ENCODE peak calls at places on chromosomes 13 and 19, in five cellular contexts. S is heart right ventricle, Q is body of pancreas, T is spleen, G is aorta. H is an unnamed sample.

GRCh38 chr19:36113895-36114762 is 546 bp downstream of the POLR2I start:
- DNase-seq in Q (peak; percentile 22), G (no peak), S (no peak), T (peak; percentile 84), H (no peak)

GRCh38 chr13:75749407-75749806 is 113.3 kb downstream of the LMO7 start:
- DNase-seq in S (no peak), T (no peak), G (peak; percentile 82), Q (no peak), H (no peak)

GRCh38 chr19:58566989-58567388 is 6.1 kb downstream of the MZF1 start:
- DNase-seq in T (no peak), G (peak; percentile 24), Q (peak; percentile 9), S (no peak), H (no peak)

GRCh38 chr13:110929104-110929777 is 14.4 kb upstream of the ANKRD10 start:
- DNase-seq in T (no peak), Q (no peak), G (no peak), S (no peak), H (no peak)

GRCh38 chr13:111201304-111201940 is 86.3 kb downstream of the ARHGEF7 start:
- DNase-seq in G (no peak), S (no peak), Q (no peak), T (no peak), H (no peak)

GRCh38 chr19:38850976-38851621 is 1.3 kb upstream of the HNRNPL start:
- DNase-seq in S (peak; percentile 39), T (peak; percentile 92), Q (peak; percentile 37), G (peak; percentile 64), H (peak; percentile 35)

GRCh38 chr19:56740478-56740877 is 68.9 kb upstream of the ZNF835 start:
- DNase-seq in Q (no peak), G (no peak), T (no peak), S (no peak), H (no peak)

GRCh38 chr19:5128932-5129389 is 160.0 kb downstream of the KDM4B start:
- DNase-seq in T (no peak), S (peak; percentile 42), G (no peak), Q (peak; percentile 94), H (no peak)

GRCh38 chr19:28823338-28823961 is 389.5 kb downstream of the UQCRFS1 start:
- DNase-seq in Q (no peak), G (no peak), T (no peak), S (no peak), H (no peak)

GRCh38 chr13:29946093-29946492 is 95.7 kb upstream of the UBL3 start:
- DNase-seq in G (no peak), T (no peak), Q (no peak), S (no peak), H (no peak)

GRCh38 chr19:55638864-55639359 is 1.9 kb upstream of the ZNF580 start:
- DNase-seq in S (peak; percentile 29), T (no peak), Q (no peak), G (peak; percentile 50), H (no peak)

GRCh38 chr13:44818428-44818827 is 170.8 kb downstream of the NUFIP1 start:
- DNase-seq in G (no peak), Q (no peak), S (no peak), T (no peak), H (no peak)

GRCh38 chr19:17423429-17424208 is 3.8 kb downstream of the MVB12A start:
- DNase-seq in Q (no peak), G (no peak), S (no peak), T (peak; percentile 76), H (no peak)

GRCh38 chr13:74036373-74036772 is 97.8 kb downstream of the KLF12 start:
- DNase-seq in S (no peak), G (no peak), T (no peak), Q (no peak), H (no peak)

GRCh38 chr13:67101730-67102467 is 128.2 kb downstream of the PCDH9 start:
- DNase-seq in S (no peak), G (no peak), Q (no peak), T (no peak), H (no peak)

GRCh38 chr13:37403776-37404497 is 194.6 kb downstream of the POSTN start:
- DNase-seq in Q (no peak), G (no peak), T (no peak), S (no peak), H (no peak)

GRCh38 chr13:38530492-38530891 is 156.4 kb upstream of the FREM2 start:
- DNase-seq in S (no peak), G (no peak), Q (no peak), T (no peak), H (no peak)

GRCh38 chr19:6212403-6213265 is 67.1 kb downstream of the MLLT1 start:
- DNase-seq in S (no peak), T (peak; percentile 66), G (peak; percentile 38), Q (no peak), H (no peak)

GRCh38 chr19:30046522-30046921 is 104.5 kb downstream of the URI1 start:
- DNase-seq in S (no peak), G (no peak), T (no peak), Q (no peak), H (no peak)

GRCh38 chr19:30068528-30069395 is 126.7 kb downstream of the URI1 start:
- DNase-seq in T (peak; percentile 64), S (no peak), Q (no peak), G (no peak), H (no peak)

GRCh38 chr19:11767633-11768133 is 883 bp downstream of the ZNF441 start:
- DNase-seq in Q (peak; percentile 69), S (peak; percentile 23), G (peak; percentile 54), T (peak; percentile 85), H (peak; percentile 17)

GRCh38 chr13:112638157-112638750 is 50.3 kb upstream of the TUBGCP3 start:
- DNase-seq in S (no peak), G (no peak), Q (no peak), T (peak; percentile 54), H (no peak)

GRCh38 chr13:81480634-81481033 is 1139.7 kb upstream of the SPRY2 start:
- DNase-seq in T (no peak), Q (no peak), S (no peak), G (no peak), H (no peak)

GRCh38 chr19:39111593-39112199 is 13.9 kb upstream of the PAK4 start:
- DNase-seq in S (no peak), Q (peak; percentile 24), T (no peak), G (no peak), H (no peak)

DNA sequence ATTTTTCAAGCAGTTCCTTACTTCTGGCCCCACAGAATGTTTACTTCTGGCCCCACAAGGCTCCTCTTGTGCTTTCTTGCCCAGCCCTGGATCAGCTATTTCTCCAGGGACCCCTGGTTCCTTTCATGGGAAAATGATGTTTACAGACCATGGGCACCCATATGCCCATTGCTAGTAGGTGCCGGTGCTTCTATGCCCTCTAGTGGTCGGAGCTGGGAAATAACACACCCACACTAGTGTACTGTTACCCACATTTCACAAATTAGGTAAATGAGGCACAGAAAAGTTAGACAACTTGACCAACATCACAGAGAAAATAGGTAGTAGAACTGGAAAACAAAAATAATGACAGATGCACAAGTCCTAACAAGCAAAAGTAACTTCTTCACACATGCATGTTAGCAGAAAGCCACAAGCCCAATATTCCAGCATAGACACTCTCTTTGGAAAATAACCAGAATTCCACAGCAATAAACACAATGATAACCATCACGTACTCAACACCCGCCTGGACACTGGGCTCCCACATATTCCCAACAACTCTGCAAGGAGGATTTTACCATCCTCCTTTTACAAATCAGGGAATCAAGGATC is 1.3 kb upstream of the CEACAM6 start:
- DNase-seq in Q (peak; percentile 70), T (peak; percentile 79), S (peak; percentile 12), G (peak; percentile 50), H (no peak)
- H3K4me1 ChIP-seq in Q (peaks cover 31% of the 10 kb centered on the region), T (peaks cover 49% of the 10 kb centered on the region), S (no peaks in the 10 kb centered on the region), G (no peaks in the 10 kb centered on the region), H (peaks cover 4% of the 10 kb centered on the region)

GRCh38 chr19:33271246-33272021 is 30.9 kb downstream of the CEBPA start:
- DNase-seq in T (no peak), S (no peak), Q (no peak), G (peak; percentile 13), H (no peak)
- H3K27ac ChIP-seq in T (no peak overlapping the region), S (no peak overlapping the region), Q (no peak overlapping the region), G (no peak overlapping the region), H (no peak overlapping the region)

GRCh38 chr13:106102776-106103175 is 432.7 kb downstream of the EFNB2 start:
- DNase-seq in G (no peak), S (no peak), Q (no peak), T (no peak), H (no peak)

GRCh38 chr13:106098778-106099177 is 436.7 kb downstream of the EFNB2 start:
- DNase-seq in T (no peak), S (no peak), Q (no peak), G (no peak), H (no peak)

GRCh38 chr13:106101201-106101600 is 434.3 kb downstream of the EFNB2 start:
- DNase-seq in S (no peak), Q (no peak), G (no peak), T (no peak), H (no peak)

GRCh38 chr13:106099765-106100164 is 435.7 kb downstream of the EFNB2 start:
- DNase-seq in G (no peak), S (no peak), T (no peak), Q (no peak), H (no peak)

GRCh38 chr13:106100261-106100919 is 435.1 kb downstream of the EFNB2 start:
- DNase-seq in T (no peak), S (no peak), Q (no peak), G (no peak), H (no peak)
- H3K4me3 ChIP-seq in T (no peak overlapping the region), S (no peak overlapping the region), Q (no peak overlapping the region), G (no peak overlapping the region), H (no peak overlapping the region)

GRCh38 chr13:33758113-33758512 is 59.8 kb upstream of the RFC3 start:
- DNase-seq in Q (no peak), T (no peak), S (no peak), G (no peak), H (no peak)
- H3K4me1 ChIP-seq in Q (no peaks in the 10 kb centered on the region), T (peaks cover 11% of the 10 kb centered on the region), S (no peaks in the 10 kb centered on the region), G (no peaks in the 10 kb centered on the region), H (no peaks in the 10 kb centered on the region)

DNA sequence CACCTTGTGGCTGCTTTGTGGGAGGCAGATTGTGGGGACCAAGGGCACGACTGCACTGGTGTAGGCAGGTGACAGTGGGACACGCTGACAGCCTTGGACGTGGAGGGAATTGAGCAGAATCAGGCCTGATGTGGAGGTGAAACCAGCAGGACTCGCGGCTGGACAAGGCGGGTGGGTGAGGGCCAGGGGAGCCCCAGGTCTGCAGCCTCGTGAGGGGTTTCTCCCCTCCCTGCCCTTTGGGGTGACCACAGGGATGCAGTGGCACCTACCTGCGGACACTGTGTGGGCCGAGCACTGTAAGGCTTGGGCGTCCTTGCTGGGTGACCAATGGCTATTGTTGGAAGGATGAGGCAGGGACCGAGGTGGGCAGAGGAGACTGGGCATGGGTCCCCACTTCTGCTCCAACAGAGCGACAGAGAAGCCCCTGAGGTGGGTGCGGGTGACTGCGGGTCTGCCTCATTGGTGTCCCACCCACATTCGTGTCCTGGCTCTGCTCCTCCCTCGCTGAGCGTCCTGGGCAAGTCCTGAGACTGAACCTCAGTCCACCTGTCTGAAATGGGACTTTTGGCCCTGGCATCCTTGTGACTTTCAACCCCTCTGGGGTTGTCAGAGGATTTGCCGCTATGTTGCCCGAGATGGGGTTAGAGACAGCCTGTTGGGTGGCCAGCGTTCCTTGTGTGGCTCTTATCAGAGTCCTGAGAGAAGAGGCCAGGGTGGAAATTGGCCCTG is 30.5 kb downstream of the DNM2 start:
- DNase-seq in G (no peak), T (no peak), S (no peak), Q (no peak), H (no peak)
- H3K27ac ChIP-seq in G (no peak overlapping the region), T (peak overlapping the region; percentile 92), S (peak overlapping the region; percentile 88), Q (peak overlapping the region; percentile 88), H (peak overlapping the region; percentile 94)

GRCh38 chr13:99977334-99977911 is 4.2 kb upstream of the ZIC2 start:
- DNase-seq in G (no peak), T (no peak), S (no peak), Q (no peak), H (no peak)
- H3K4me3 ChIP-seq in G (no peak overlapping the region), T (no peak overlapping the region), S (no peak overlapping the region), Q (no peak overlapping the region), H (no peak overlapping the region)